ENCODE peak calls at places on chromosomes 4 and X, in seven cellular contexts. P is bronchial epithelial cell, F is A549, I is GM23248, S is suprapubic skin, J is prostate gland, O is uterus. C is an unnamed sample.

GRCh38 chrX:72052415-72053090 is 79.2 kb downstream of the RTL5 start:
- DNase-seq in P (peak), F (no peak), I (peak), S (no peak), J (no peak), O (no peak), C (no peak)

GRCh38 chr4:187602339-187603092 is 393.1 kb upstream of the ZFP42 start:
- DNase-seq in P (peak), F (no peak), I (peak), S (no peak), J (no peak), O (no peak), C (no peak)

GRCh38 chr4:60724623-60725022 is 475.5 kb upstream of the ADGRL3 start:
- DNase-seq in P (peak), F (no peak), I (peak), S (no peak), J (no peak), O (peak), C (no peak)

GRCh38 chr4:173494013-173494970 is 35.7 kb downstream of the HAND2 start:
- DNase-seq in P (peak), F (peak), I (peak), S (no peak), J (peak), O (peak), C (peak)

GRCh38 chr4:99336553-99336952 is 15.4 kb upstream of the ADH1B start:
- DNase-seq in P (no peak), F (no peak), I (no peak), S (no peak), J (no peak), O (no peak), C (no peak)

GRCh38 chr4:22473268-22473667 is 42.6 kb downstream of the ADGRA3 start:
- DNase-seq in P (peak), F (no peak), I (peak), S (no peak), J (no peak), O (no peak), C (no peak)

GRCh38 chr4:98501383-98501782 is 157.0 kb downstream of the TSPAN5 start:
- DNase-seq in P (no peak), F (no peak), I (no peak), S (no peak), J (no peak), O (no peak), C (no peak)

GRCh38 chr4:123340381-123340701 is 56.3 kb upstream of the SPRY1 start:
- DNase-seq in P (peak), F (peak), I (peak), S (no peak), J (no peak), O (peak), C (no peak)

GRCh38 chrX:63560601-63561218 is 209.6 kb upstream of the SPIN4 start:
- DNase-seq in P (peak), F (peak), I (peak), S (no peak), J (peak), O (peak), C (peak)

GRCh38 chrX:50100188-50100587 is 100.6 kb downstream of the AKAP4 start:
- DNase-seq in P (peak), F (peak), I (no peak), S (no peak), J (no peak), O (peak), C (no peak)

GRCh38 chr4:31651541-31651940 is 931.4 kb downstream of the PCDH7 start:
- DNase-seq in P (no peak), F (no peak), I (no peak), S (no peak), J (no peak), O (no peak), C (no peak)

DNA sequence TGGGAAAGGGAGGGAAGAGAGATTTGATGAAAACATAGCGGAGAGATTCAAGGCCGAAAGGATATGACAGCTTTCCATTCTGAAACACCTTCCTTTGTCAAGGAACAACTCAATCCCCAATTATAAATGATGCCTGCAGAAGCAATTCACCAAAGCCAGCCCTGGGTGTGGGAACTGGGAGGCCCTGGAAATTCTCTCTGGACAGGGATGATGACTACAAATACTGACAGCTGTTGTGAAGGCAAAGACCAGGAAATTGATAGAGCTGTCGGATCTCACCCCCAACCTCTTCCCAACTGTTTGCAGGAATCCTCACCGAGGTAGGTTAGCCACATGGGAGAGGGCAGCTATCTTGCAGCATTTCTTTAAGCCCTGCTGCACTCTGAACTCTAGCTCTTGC is 54.3 kb downstream of the CCDC149 start:
- DNase-seq in P (no peak), F (no peak), I (no peak), S (no peak), J (no peak), O (no peak), C (no peak)
- H3K4me3 ChIP-seq in P (no peak), F (no peak), I (peak), S (no peak), J (no peak), O (no peak), C (no peak)

DNA sequence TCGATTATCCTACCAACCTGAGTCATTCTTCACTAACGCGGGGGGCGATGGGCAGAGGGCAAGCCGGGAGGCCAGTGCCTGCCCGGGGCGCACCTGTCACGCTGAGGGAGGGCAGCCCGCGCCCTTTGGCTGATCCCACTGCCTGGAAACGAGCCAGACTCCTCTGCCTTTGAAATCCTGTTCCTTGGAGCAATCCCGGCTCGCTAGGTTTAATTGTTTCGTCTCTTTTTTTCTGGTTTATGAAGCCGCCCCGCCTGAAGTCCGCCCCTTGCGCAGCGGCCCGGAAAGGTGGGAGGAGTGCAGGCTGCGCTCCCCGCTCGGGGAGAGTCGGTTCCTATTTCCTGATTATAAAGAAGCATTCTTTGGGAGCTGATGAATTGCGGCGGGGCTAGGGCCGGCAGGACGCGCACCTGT is 484.2 kb downstream of the BCOR start:
- DNase-seq in P (no peak), F (peak), I (peak), S (no peak), J (peak), O (peak), C (peak)
- H3K4me3 ChIP-seq in P (no peak), F (peak), I (no peak), S (peak), J (no peak), O (peak), C (peak)

DNA sequence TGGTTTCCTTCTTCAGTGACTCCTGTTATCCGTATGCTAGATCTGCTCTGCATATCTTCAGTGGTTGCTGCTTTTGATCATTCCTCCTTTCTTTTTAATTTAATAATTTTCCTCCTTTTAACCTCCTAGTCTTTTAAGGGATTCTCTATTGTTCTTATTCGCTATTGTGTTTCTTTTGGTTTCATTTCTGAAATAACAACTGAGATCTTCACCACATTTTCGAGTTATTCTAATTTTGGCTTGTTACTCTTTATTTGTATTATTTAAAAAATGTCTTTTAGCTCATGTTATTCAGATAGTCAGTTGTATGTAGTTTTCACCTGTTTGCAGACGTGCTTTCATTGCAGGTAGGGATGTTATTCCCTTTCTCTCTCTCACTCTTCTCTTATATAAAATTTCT is 24.9 kb downstream of the IGFBP7 start:
- DNase-seq in P (no peak), F (no peak), I (no peak), S (no peak), J (no peak), O (no peak), C (no peak)
- H3K4me3 ChIP-seq in P (no peak), F (no peak), I (no peak), S (no peak), J (no peak), O (no peak), C (no peak)

GRCh38 chr4:3295837-3296624 is 3.2 kb downstream of the RGS12 start:
- DNase-seq in P (no peak), F (no peak), I (no peak), S (peak), J (no peak), O (no peak), C (peak)

GRCh38 chr4:3292571-3293409 is at the start of gene RGS12:
- DNase-seq in P (peak), F (peak), I (peak), S (peak), J (peak), O (peak), C (peak)

GRCh38 chr4:3296651-3297050 is 3.8 kb downstream of the RGS12 start:
- DNase-seq in P (no peak), F (no peak), I (no peak), S (peak), J (no peak), O (no peak), C (peak)

GRCh38 chr4:3293410-3294391 is 880 bp downstream of the RGS12 start:
- DNase-seq in P (no peak), F (no peak), I (peak), S (peak), J (no peak), O (no peak), C (peak)

GRCh38 chr4:3294401-3295241 is 1.8 kb downstream of the RGS12 start:
- DNase-seq in P (no peak), F (no peak), I (no peak), S (peak), J (no peak), O (no peak), C (no peak)
- H3K4me3 ChIP-seq in P (no peak), F (no peak), I (peak), S (no peak), J (no peak), O (no peak), C (no peak)

GRCh38 chr4:184824776-184825393 is 883 bp downstream of the ACSL1 start:
- DNase-seq in P (no peak), F (no peak), I (no peak), S (peak), J (no peak), O (no peak), C (no peak)

GRCh38 chr4:184824081-184824775 is 1.5 kb downstream of the ACSL1 start:
- DNase-seq in P (no peak), F (no peak), I (peak), S (no peak), J (no peak), O (no peak), C (no peak)

GRCh38 chr4:184821242-184821641 is 4.5 kb downstream of the ACSL1 start:
- DNase-seq in P (no peak), F (no peak), I (no peak), S (peak), J (no peak), O (no peak), C (no peak)

GRCh38 chr4:184819786-184820185 is 6.0 kb downstream of the ACSL1 start:
- DNase-seq in P (no peak), F (no peak), I (no peak), S (peak), J (no peak), O (no peak), C (no peak)

GRCh38 chr4:184822356-184822755 is 3.4 kb downstream of the ACSL1 start:
- DNase-seq in P (no peak), F (no peak), I (no peak), S (peak), J (no peak), O (no peak), C (no peak)
- H3K4me3 ChIP-seq in P (no peak), F (no peak), I (no peak), S (no peak), J (no peak), O (no peak), C (no peak)

DNA sequence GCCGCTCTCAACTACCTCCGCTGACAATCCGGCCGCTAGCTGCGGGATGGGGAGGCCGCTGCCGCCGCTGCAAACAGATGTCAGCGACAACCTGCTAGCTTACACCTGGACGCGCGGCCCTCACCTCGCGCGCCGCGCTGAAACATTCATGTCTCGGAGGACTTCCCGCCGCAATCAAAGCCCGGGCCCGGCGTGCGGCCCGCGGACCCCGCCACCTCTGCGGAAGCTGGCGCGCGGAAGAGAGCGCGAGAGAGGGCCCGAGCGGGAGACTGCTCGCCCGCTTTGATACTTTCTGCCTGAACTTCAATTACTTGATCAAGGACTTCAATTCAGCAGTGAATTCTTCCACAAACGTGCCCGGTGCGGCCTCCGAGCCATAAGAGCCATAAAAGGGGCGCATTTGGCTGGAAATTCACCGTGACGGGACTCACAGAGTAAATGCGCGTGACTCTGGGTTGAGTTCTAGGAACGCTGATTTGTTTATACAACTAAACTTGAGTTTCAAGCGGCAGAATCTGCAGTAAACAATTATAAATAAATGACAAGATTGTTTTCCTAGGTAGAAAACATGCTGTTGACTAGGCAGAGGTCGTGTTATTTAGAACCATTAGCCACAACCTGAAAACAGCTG is 108.2 kb downstream of the ANTXR2 start:
- DNase-seq in P (no peak), F (no peak), I (no peak), S (no peak), J (no peak), O (no peak), C (no peak)
- H3K4me3 ChIP-seq in P (no peak), F (no peak), I (no peak), S (peak), J (no peak), O (no peak), C (no peak)

GRCh38 chrX:10014462-10015373 is 47.6 kb downstream of the CLDN34 start:
- DNase-seq in P (peak), F (peak), I (peak), S (peak), J (peak), O (peak), C (peak)
- H3K4me3 ChIP-seq in P (peak), F (peak), I (peak), S (peak), J (peak), O (peak), C (peak)

GRCh38 chr4:76714226-76714625 is 183.7 kb downstream of the SOWAHB start:
- DNase-seq in P (no peak), F (no peak), I (no peak), S (no peak), J (no peak), O (no peak), C (no peak)
- H3K4me3 ChIP-seq in P (no peak), F (no peak), I (no peak), S (no peak), J (no peak), O (no peak), C (no peak)

C was measured in colonic mucosa.